ENCODE peak calls at places on chromosomes 16 and 17, in six cellular contexts. One of them, this sample, is unnamed.

GRCh38 chr16:47424846-47425245 is 36.0 kb downstream of the ITFG1 start:
- DNase-seq in tibial artery: no peak
- DNase-seq in kidney: no peak
- DNase-seq in WERI-Rb-1: no peak
- DNase-seq in fibroblast of lung: no peak
- DNase-seq in SK-N-SH: no peak
- DNase-seq in this sample: no peak

GRCh38 chr17:81733507-81734404 is 21.7 kb downstream of the SLC25A10 start:
- DNase-seq in tibial artery: peak; percentile 83
- DNase-seq in kidney: peak; percentile 92
- DNase-seq in WERI-Rb-1: peak; percentile 89
- DNase-seq in fibroblast of lung: peak; percentile 62
- DNase-seq in SK-N-SH: peak; percentile 100
- DNase-seq in this sample: peak; percentile 88

GRCh38 chr16:29876186-29876577 is 13.2 kb upstream of the CDIPT start:
- DNase-seq in tibial artery: no peak
- DNase-seq in kidney: no peak
- DNase-seq in WERI-Rb-1: no peak
- DNase-seq in fibroblast of lung: no peak
- DNase-seq in SK-N-SH: no peak
- DNase-seq in this sample: no peak

GRCh38 chr16:87806608-87807546 is 41.1 kb upstream of the KLHDC4 start:
- DNase-seq in tibial artery: no peak
- DNase-seq in kidney: no peak
- DNase-seq in WERI-Rb-1: peak; percentile 47
- DNase-seq in fibroblast of lung: peak; percentile 90
- DNase-seq in SK-N-SH: peak; percentile 86
- DNase-seq in this sample: peak; percentile 73

GRCh38 chr17:79996291-79996690 is 39.4 kb downstream of the TBC1D16 start:
- DNase-seq in tibial artery: no peak
- DNase-seq in kidney: no peak
- DNase-seq in WERI-Rb-1: no peak
- DNase-seq in fibroblast of lung: no peak
- DNase-seq in SK-N-SH: no peak
- DNase-seq in this sample: no peak

GRCh38 chr17:55177159-55177913 is 87.4 kb upstream of the HLF start:
- DNase-seq in tibial artery: no peak
- DNase-seq in kidney: no peak
- DNase-seq in WERI-Rb-1: peak; percentile 27
- DNase-seq in fibroblast of lung: no peak
- DNase-seq in SK-N-SH: no peak
- DNase-seq in this sample: no peak

GRCh38 chr16:53291757-53292392 is 142.4 kb upstream of the RBL2 start:
- DNase-seq in tibial artery: no peak
- DNase-seq in kidney: no peak
- DNase-seq in WERI-Rb-1: no peak
- DNase-seq in fibroblast of lung: peak; percentile 13
- DNase-seq in SK-N-SH: no peak
- DNase-seq in this sample: no peak

GRCh38 chr16:70572926-70573270 is 49.3 kb downstream of the SF3B3 start:
- DNase-seq in tibial artery: no peak
- DNase-seq in kidney: no peak
- DNase-seq in WERI-Rb-1: no peak
- DNase-seq in fibroblast of lung: no peak
- DNase-seq in SK-N-SH: no peak
- DNase-seq in this sample: no peak

GRCh38 chr17:49991409-49991808 is 3.6 kb downstream of the DLX3 start:
- DNase-seq in tibial artery: peak; percentile 60
- DNase-seq in kidney: peak; percentile 61
- DNase-seq in WERI-Rb-1: no peak
- DNase-seq in fibroblast of lung: no peak
- DNase-seq in SK-N-SH: no peak
- DNase-seq in this sample: no peak

GRCh38 chr16:68229431-68230175 is 6.3 kb downstream of the ESRP2 start:
- DNase-seq in tibial artery: peak; percentile 70
- DNase-seq in kidney: peak; percentile 51
- DNase-seq in WERI-Rb-1: peak; percentile 37
- DNase-seq in fibroblast of lung: peak; percentile 75
- DNase-seq in SK-N-SH: peak; percentile 69
- DNase-seq in this sample: peak; percentile 44

GRCh38 chr17:13478326-13478830 is 123.4 kb downstream of the HS3ST3A1 start:
- DNase-seq in tibial artery: no peak
- DNase-seq in kidney: no peak
- DNase-seq in WERI-Rb-1: no peak
- DNase-seq in fibroblast of lung: no peak
- DNase-seq in SK-N-SH: no peak
- DNase-seq in this sample: no peak

GRCh38 chr17:17129466-17129865 is 76.7 kb downstream of the PLD6 start:
- DNase-seq in tibial artery: no peak
- DNase-seq in kidney: no peak
- DNase-seq in WERI-Rb-1: no peak
- DNase-seq in fibroblast of lung: no peak
- DNase-seq in SK-N-SH: no peak
- DNase-seq in this sample: no peak

GRCh38 chr16:66359012-66359411 is 7.5 kb upstream of the CDH5 start:
- DNase-seq in tibial artery: no peak
- DNase-seq in kidney: no peak
- DNase-seq in WERI-Rb-1: no peak
- DNase-seq in fibroblast of lung: peak; percentile 39
- DNase-seq in SK-N-SH: no peak
- DNase-seq in this sample: no peak

GRCh38 chr17:15301845-15302244 is 36.7 kb upstream of the PMP22 start:
- DNase-seq in tibial artery: no peak
- DNase-seq in kidney: no peak
- DNase-seq in WERI-Rb-1: no peak
- DNase-seq in fibroblast of lung: no peak
- DNase-seq in SK-N-SH: no peak
- DNase-seq in this sample: no peak

GRCh38 chr17:58319181-58320162 is 9.1 kb downstream of the TSPOAP1 start:
- DNase-seq in tibial artery: peak; percentile 60
- DNase-seq in kidney: peak; percentile 71
- DNase-seq in WERI-Rb-1: no peak
- DNase-seq in fibroblast of lung: no peak
- DNase-seq in SK-N-SH: no peak
- DNase-seq in this sample: no peak

GRCh38 chr17:17358060-17358751 is 55.0 kb downstream of the NT5M start:
- DNase-seq in tibial artery: peak; percentile 25
- DNase-seq in kidney: no peak
- DNase-seq in WERI-Rb-1: no peak
- DNase-seq in fibroblast of lung: no peak
- DNase-seq in SK-N-SH: no peak
- DNase-seq in this sample: no peak

GRCh38 chr16:57283956-57284205 is 591 bp downstream of the PLLP start:
- DNase-seq in tibial artery: no peak
- DNase-seq in kidney: no peak
- DNase-seq in WERI-Rb-1: no peak
- DNase-seq in fibroblast of lung: no peak
- DNase-seq in SK-N-SH: no peak
- DNase-seq in this sample: no peak
- H3K4me3 ChIP-seq in tibial artery: peak overlapping the region; percentile 48
- H3K4me3 ChIP-seq in kidney: peak overlapping the region; percentile 47
- H3K4me3 ChIP-seq in WERI-Rb-1: no peak overlapping the region
- H3K4me3 ChIP-seq in fibroblast of lung: no peak overlapping the region
- H3K4me3 ChIP-seq in SK-N-SH: no peak overlapping the region
- H3K4me3 ChIP-seq in this sample: peak overlapping the region; percentile 54

GRCh38 chr16:78002915-78003538 is 19.3 kb upstream of the CLEC3A start:
- DNase-seq in tibial artery: peak; percentile 92
- DNase-seq in kidney: peak; percentile 84
- DNase-seq in WERI-Rb-1: peak; percentile 94
- DNase-seq in fibroblast of lung: peak; percentile 89
- DNase-seq in SK-N-SH: peak; percentile 85
- DNase-seq in this sample: peak; percentile 78

GRCh38 chr16:78007121-78007520 is 15.2 kb upstream of the CLEC3A start:
- DNase-seq in tibial artery: no peak
- DNase-seq in kidney: no peak
- DNase-seq in WERI-Rb-1: no peak
- DNase-seq in fibroblast of lung: no peak
- DNase-seq in SK-N-SH: no peak
- DNase-seq in this sample: no peak

GRCh38 chr16:78004501-78004900 is 17.8 kb upstream of the CLEC3A start:
- DNase-seq in tibial artery: no peak
- DNase-seq in kidney: no peak
- DNase-seq in WERI-Rb-1: no peak
- DNase-seq in fibroblast of lung: no peak
- DNase-seq in SK-N-SH: no peak
- DNase-seq in this sample: no peak

GRCh38 chr16:78005881-78006280 is 16.5 kb upstream of the CLEC3A start:
- DNase-seq in tibial artery: no peak
- DNase-seq in kidney: no peak
- DNase-seq in WERI-Rb-1: peak; percentile 49
- DNase-seq in fibroblast of lung: no peak
- DNase-seq in SK-N-SH: no peak
- DNase-seq in this sample: no peak
- TF ChIP-seq CTCF in tibial artery: no peak
- TF ChIP-seq CTCF in kidney: no peak
- TF ChIP-seq CTCF in WERI-Rb-1: peak; percentile 68
- TF ChIP-seq CTCF in fibroblast of lung: no peak
- TF ChIP-seq CTCF in SK-N-SH: peak; percentile 45
- TF ChIP-seq CTCF in this sample: no peak

DNA sequence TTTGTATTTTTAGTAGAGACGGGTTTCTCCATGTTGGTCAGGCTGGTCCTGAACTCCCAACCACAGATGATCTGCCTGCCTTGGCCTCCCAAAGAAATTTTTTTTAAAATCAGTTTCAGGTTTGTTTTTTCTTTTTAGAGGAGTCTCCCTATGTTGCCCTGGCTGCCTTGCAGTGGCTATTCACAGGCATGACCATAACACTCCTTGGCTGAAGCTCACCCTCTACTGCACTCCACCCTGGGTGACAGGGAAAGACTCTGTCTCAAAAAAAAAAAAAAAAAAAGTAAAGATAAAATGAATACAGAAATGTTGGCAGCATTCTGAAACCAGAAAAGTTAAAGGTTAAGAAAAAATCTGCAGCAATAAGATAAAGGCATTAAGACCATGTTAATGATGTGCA is 15.1 kb downstream of the YWHAE start:
- DNase-seq in tibial artery: peak; percentile 44
- DNase-seq in kidney: no peak
- DNase-seq in WERI-Rb-1: no peak
- DNase-seq in fibroblast of lung: no peak
- DNase-seq in SK-N-SH: no peak
- DNase-seq in this sample: no peak
- H3K27ac ChIP-seq in tibial artery: no peak overlapping the region
- H3K27ac ChIP-seq in kidney: no peak overlapping the region
- H3K27ac ChIP-seq in WERI-Rb-1: no peak overlapping the region
- H3K27ac ChIP-seq in fibroblast of lung: no peak overlapping the region
- H3K27ac ChIP-seq in SK-N-SH: no peak overlapping the region
- H3K27ac ChIP-seq in this sample: no peak overlapping the region

GRCh38 chr16:81817789-81818304 is 38.8 kb downstream of the PLCG2 start:
- DNase-seq in tibial artery: no peak
- DNase-seq in kidney: no peak
- DNase-seq in WERI-Rb-1: no peak
- DNase-seq in fibroblast of lung: no peak
- DNase-seq in SK-N-SH: no peak
- DNase-seq in this sample: no peak
- H3K4me3 ChIP-seq in tibial artery: no peak overlapping the region
- H3K4me3 ChIP-seq in kidney: no peak overlapping the region
- H3K4me3 ChIP-seq in WERI-Rb-1: no peak overlapping the region
- H3K4me3 ChIP-seq in fibroblast of lung: no peak overlapping the region
- H3K4me3 ChIP-seq in SK-N-SH: no peak overlapping the region
- H3K4me3 ChIP-seq in this sample: no peak overlapping the region

GRCh38 chr17:75209061-75209460 is 3.6 kb downstream of the NUP85 start:
- DNase-seq in tibial artery: no peak
- DNase-seq in kidney: peak; percentile 0
- DNase-seq in WERI-Rb-1: no peak
- DNase-seq in fibroblast of lung: no peak
- DNase-seq in SK-N-SH: no peak
- DNase-seq in this sample: no peak

GRCh38 chr17:75207760-75208159 is 2.3 kb downstream of the NUP85 start:
- DNase-seq in tibial artery: no peak
- DNase-seq in kidney: no peak
- DNase-seq in WERI-Rb-1: no peak
- DNase-seq in fibroblast of lung: no peak
- DNase-seq in SK-N-SH: no peak
- DNase-seq in this sample: no peak

GRCh38 chr17:75205793-75206163 is 299 bp downstream of the NUP85 start:
- DNase-seq in tibial artery: no peak
- DNase-seq in kidney: no peak
- DNase-seq in WERI-Rb-1: no peak
- DNase-seq in fibroblast of lung: no peak
- DNase-seq in SK-N-SH: no peak
- DNase-seq in this sample: no peak

GRCh38 chr17:75208161-75208560 is 2.7 kb downstream of the NUP85 start:
- DNase-seq in tibial artery: no peak
- DNase-seq in kidney: no peak
- DNase-seq in WERI-Rb-1: no peak
- DNase-seq in fibroblast of lung: no peak
- DNase-seq in SK-N-SH: no peak
- DNase-seq in this sample: no peak

DNA sequence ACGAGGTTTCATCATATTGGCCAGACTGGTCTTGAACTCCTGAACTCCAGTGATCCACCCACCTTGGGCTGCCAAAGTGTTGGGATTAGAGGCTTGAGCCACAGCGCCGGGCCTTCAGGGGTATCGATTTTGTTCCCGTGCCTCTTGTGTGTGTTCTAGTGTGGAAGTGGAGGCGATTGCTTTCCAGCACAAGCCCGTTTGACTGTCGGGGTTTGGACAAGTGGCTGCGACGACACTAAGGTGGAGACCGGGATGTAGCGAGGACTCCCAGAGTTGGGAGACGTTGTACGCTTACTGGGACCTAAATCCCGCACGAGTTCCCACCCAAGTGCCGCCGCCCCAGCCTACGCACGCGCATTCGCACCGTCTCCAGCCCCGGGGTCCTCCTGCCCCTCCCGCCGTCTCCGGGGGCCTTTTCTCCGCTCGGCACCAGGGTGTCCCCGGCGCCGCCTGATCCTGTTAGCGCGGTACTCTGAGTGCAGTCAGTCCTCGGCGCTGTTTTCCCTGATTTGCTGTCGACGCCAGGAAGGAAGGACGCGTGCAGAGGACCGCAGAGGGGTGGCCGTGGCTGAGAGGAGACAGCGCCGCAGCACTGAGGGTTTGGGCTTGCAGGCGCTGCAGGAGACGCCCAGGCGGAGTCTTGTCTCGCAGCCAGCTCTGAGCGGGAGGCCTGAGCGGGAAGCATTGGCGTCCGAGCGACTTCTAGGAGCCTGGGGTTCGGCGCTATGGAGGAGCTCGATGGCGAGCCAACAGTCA is at the start of gene NUP85:
- DNase-seq in tibial artery: peak; percentile 96
- DNase-seq in kidney: peak; percentile 97
- DNase-seq in WERI-Rb-1: peak; percentile 99
- DNase-seq in fibroblast of lung: peak; percentile 94
- DNase-seq in SK-N-SH: peak; percentile 100
- DNase-seq in this sample: peak; percentile 92
- TF ChIP-seq CTCF in tibial artery: no peak
- TF ChIP-seq CTCF in kidney: no peak
- TF ChIP-seq CTCF in WERI-Rb-1: no peak
- TF ChIP-seq CTCF in fibroblast of lung: no peak
- TF ChIP-seq CTCF in SK-N-SH: no peak
- TF ChIP-seq CTCF in this sample: no peak